ENCODE peak calls at places on chromosomes 7 and 10, in nine cellular contexts. M is stimulated activated naive CD8-positive, alpha-beta T cell treated with anti-CD3 and anti-CD28 coated beads, Interleukin-15, Interleukin-2, amounts not matched to agents 100 U/mL and 50 U/mL, for 24 hours; O is upper lobe of left lung; P is cardiac muscle cell; G is stimulated activated CD4-positive, alpha-beta T cell treated with anti-CD3 and anti-CD28 coated beads, Interleukin-2, amount 100 ng/mL, for 48 hours; E is adrenal gland; R is AG04449; X is Calu3; A is progenitor cell of endocrine pancreas. H is an unnamed sample.

GRCh38 chr10:30556189-30556588 is 73.4 kb downstream of the LYZL2 start:
- DNase-seq in G (no peak), P (no peak), R (no peak), M (no peak), E (no peak), X (no peak), O (no peak), A (no peak), H (no peak)

GRCh38 chr7:158252081-158252836 is 335.4 kb downstream of the PTPRN2 start:
- DNase-seq in E (no peak), G (no peak), A (no peak), R (no peak), P (no peak), M (no peak), X (no peak), O (peak), H (peak)

GRCh38 chr10:11499425-11500071 is 111.9 kb downstream of the USP6NL start:
- DNase-seq in E (no peak), R (no peak), A (no peak), P (no peak), G (no peak), X (no peak), O (no peak), M (no peak), H (no peak)

GRCh38 chr7:33774762-33775523 is 130.4 kb upstream of the BMPER start:
- DNase-seq in M (no peak), A (no peak), G (no peak), O (peak), P (peak), R (no peak), E (no peak), X (no peak), H (no peak)

GRCh38 chr10:24847476-24847875 is 104.9 kb downstream of the PRTFDC1 start:
- DNase-seq in X (no peak), O (no peak), E (no peak), P (peak), G (no peak), R (no peak), A (no peak), M (no peak), H (no peak)

GRCh38 chr7:96901822-96902412 is 103.4 kb upstream of the DLX6 start:
- DNase-seq in O (no peak), P (no peak), E (no peak), X (no peak), M (no peak), R (no peak), A (no peak), G (no peak), H (no peak)

GRCh38 chr7:113078321-113078720 is 8.3 kb downstream of the GPR85 start:
- DNase-seq in O (no peak), M (no peak), A (no peak), G (no peak), X (no peak), R (no peak), E (no peak), P (no peak), H (no peak)

GRCh38 chr10:127890935-127891334 is 1.8 kb downstream of the CLRN3 start:
- DNase-seq in G (no peak), R (no peak), E (no peak), M (no peak), A (no peak), O (no peak), X (no peak), P (no peak), H (no peak)

GRCh38 chr7:92293887-92294616 is 48.3 kb downstream of the ANKIB1 start:
- DNase-seq in X (no peak), A (no peak), M (no peak), R (no peak), G (no peak), O (no peak), E (no peak), P (peak), H (no peak)

GRCh38 chr10:69037489-69037888 is 48.9 kb downstream of the KIFBP start:
- DNase-seq in G (no peak), E (no peak), X (no peak), M (no peak), A (no peak), R (no peak), P (no peak), O (no peak), H (no peak)

GRCh38 chr10:34933676-34934075 is 118.6 kb upstream of the PARD3 start:
- DNase-seq in A (no peak), X (no peak), E (peak), P (peak), M (no peak), G (no peak), R (no peak), O (no peak), H (no peak)

GRCh38 chr7:47669178-47669878 is 87.4 kb upstream of the TNS3 start:
- DNase-seq in E (peak), R (no peak), O (peak), A (no peak), P (peak), X (peak), M (peak), G (no peak), H (no peak)

GRCh38 chr7:151315038-151315655 is 26.5 kb upstream of the NUB1 start:
- DNase-seq in M (peak), X (peak), O (peak), E (peak), G (peak), R (no peak), A (peak), P (peak), H (peak)

GRCh38 chr7:111668711-111669110 is 106.4 kb upstream of the IMMP2L start:
- DNase-seq in X (no peak), R (no peak), A (no peak), M (no peak), O (no peak), P (no peak), G (no peak), E (no peak), H (no peak)

GRCh38 chr7:45580053-45580872 is 6.1 kb downstream of the ADCY1 start:
- DNase-seq in R (no peak), G (no peak), P (no peak), A (no peak), M (no peak), X (peak), E (no peak), O (no peak), H (no peak)

GRCh38 chr7:32093415-32094408 is 23.5 kb upstream of the PDE1C start:
- DNase-seq in M (no peak), G (no peak), X (peak), P (peak), E (peak), O (no peak), A (no peak), R (peak), H (no peak)

GRCh38 chr10:29608062-29608461 is 26.7 kb downstream of the SVIL start:
- DNase-seq in P (no peak), M (no peak), A (no peak), E (no peak), O (no peak), R (no peak), X (no peak), G (no peak), H (no peak)

GRCh38 chr10:43749145-43749576 is 100.5 kb upstream of the ZNF32 start:
- DNase-seq in P (no peak), O (no peak), M (no peak), E (no peak), R (no peak), X (no peak), G (no peak), A (no peak), H (no peak)

GRCh38 chr7:103859699-103860098 is 129.8 kb downstream of the RELN start:
- DNase-seq in X (no peak), E (no peak), P (no peak), M (no peak), R (no peak), A (no peak), O (no peak), G (no peak), H (no peak)

GRCh38 chr10:79018591-79019011 is 50.2 kb upstream of the ZMIZ1 start:
- DNase-seq in E (no peak), A (no peak), O (peak), G (no peak), X (no peak), R (no peak), M (no peak), P (peak), H (no peak)

GRCh38 chr7:124662372-124662771 is 103.2 kb downstream of the GPR37 start:
- DNase-seq in A (no peak), G (no peak), X (no peak), E (no peak), P (no peak), O (no peak), R (no peak), M (no peak), H (no peak)

GRCh38 chr7:69825031-69825681 is 226.9 kb downstream of the AUTS2 start:
- DNase-seq in M (no peak), P (peak), R (no peak), A (no peak), O (no peak), G (no peak), E (no peak), X (no peak), H (no peak)

GRCh38 chr10:70357447-70358035 is 24.9 kb downstream of the LRRC20 start:
- DNase-seq in G (no peak), M (no peak), X (no peak), E (no peak), R (no peak), A (no peak), P (no peak), O (no peak), H (no peak)

GRCh38 chr10:68560201-68560915 is at the start of gene TET1:
- DNase-seq in R (no peak), X (peak), G (no peak), O (peak), E (peak), M (peak), P (peak), A (peak), H (peak)

GRCh38 chr7:79506481-79506880 is 53.0 kb upstream of the MAGI2 start:
- DNase-seq in G (no peak), O (no peak), X (no peak), P (peak), M (no peak), R (peak), E (no peak), A (no peak), H (no peak)

H was measured in HuH-7.5.